ENCODE peak calls at places on chromosome X, in seven cellular contexts. One of them, this sample, is unnamed.

GRCh38 chrX:65932173-65933084 is 107.5 kb downstream of the VSIG4 start:
- DNase-seq in spleen: peak
- DNase-seq in NCI-H774: no peak
- DNase-seq in kidney tubule cell: peak
- DNase-seq in AG20443: no peak
- DNase-seq in stimulated activated CD4-positive, alpha-beta T cell treated with anti-CD3 and anti-CD28 coated beads, Interleukin-15, amount 100 ng/mL, for 1 hour: no peak
- DNase-seq in activated gamma-delta T cell treated with anti-CD3 and anti-CD28 coated beads, Interleukin-2, amount 50 U/mL, for 16 hours: no peak
- DNase-seq in this sample: no peak

GRCh38 chrX:140971385-140971784 is 31.0 kb upstream of the SPANXB1 start:
- DNase-seq in AG20443: no peak
- DNase-seq in activated gamma-delta T cell treated with anti-CD3 and anti-CD28 coated beads, Interleukin-2, amount 50 U/mL, for 16 hours: no peak
- DNase-seq in NCI-H774: no peak
- DNase-seq in spleen: no peak
- DNase-seq in kidney tubule cell: no peak
- DNase-seq in stimulated activated CD4-positive, alpha-beta T cell treated with anti-CD3 and anti-CD28 coated beads, Interleukin-15, amount 100 ng/mL, for 1 hour: no peak
- DNase-seq in this sample: no peak

GRCh38 chrX:131987252-131987651 is 35.9 kb upstream of the STK26 start:
- DNase-seq in spleen: no peak
- DNase-seq in kidney tubule cell: no peak
- DNase-seq in AG20443: no peak
- DNase-seq in stimulated activated CD4-positive, alpha-beta T cell treated with anti-CD3 and anti-CD28 coated beads, Interleukin-15, amount 100 ng/mL, for 1 hour: no peak
- DNase-seq in NCI-H774: no peak
- DNase-seq in activated gamma-delta T cell treated with anti-CD3 and anti-CD28 coated beads, Interleukin-2, amount 50 U/mL, for 16 hours: no peak
- DNase-seq in this sample: no peak

GRCh38 chrX:47991263-47992092 is 12.3 kb downstream of the ZNF182 start:
- DNase-seq in stimulated activated CD4-positive, alpha-beta T cell treated with anti-CD3 and anti-CD28 coated beads, Interleukin-15, amount 100 ng/mL, for 1 hour: no peak
- DNase-seq in spleen: no peak
- DNase-seq in NCI-H774: no peak
- DNase-seq in kidney tubule cell: peak
- DNase-seq in activated gamma-delta T cell treated with anti-CD3 and anti-CD28 coated beads, Interleukin-2, amount 50 U/mL, for 16 hours: no peak
- DNase-seq in AG20443: peak
- DNase-seq in this sample: peak

GRCh38 chrX:125289920-125290319 is 29.8 kb upstream of the TEX13C start:
- DNase-seq in AG20443: no peak
- DNase-seq in NCI-H774: no peak
- DNase-seq in spleen: no peak
- DNase-seq in kidney tubule cell: no peak
- DNase-seq in activated gamma-delta T cell treated with anti-CD3 and anti-CD28 coated beads, Interleukin-2, amount 50 U/mL, for 16 hours: no peak
- DNase-seq in stimulated activated CD4-positive, alpha-beta T cell treated with anti-CD3 and anti-CD28 coated beads, Interleukin-15, amount 100 ng/mL, for 1 hour: no peak
- DNase-seq in this sample: no peak

GRCh38 chrX:46325312-46325877 is 219.8 kb downstream of the ZNF674 start:
- DNase-seq in AG20443: peak
- DNase-seq in kidney tubule cell: peak
- DNase-seq in spleen: no peak
- DNase-seq in stimulated activated CD4-positive, alpha-beta T cell treated with anti-CD3 and anti-CD28 coated beads, Interleukin-15, amount 100 ng/mL, for 1 hour: peak
- DNase-seq in activated gamma-delta T cell treated with anti-CD3 and anti-CD28 coated beads, Interleukin-2, amount 50 U/mL, for 16 hours: peak
- DNase-seq in NCI-H774: no peak
- DNase-seq in this sample: peak

GRCh38 chrX:68252664-68253063 is 180.6 kb downstream of the OPHN1 start:
- DNase-seq in NCI-H774: no peak
- DNase-seq in activated gamma-delta T cell treated with anti-CD3 and anti-CD28 coated beads, Interleukin-2, amount 50 U/mL, for 16 hours: no peak
- DNase-seq in AG20443: no peak
- DNase-seq in spleen: no peak
- DNase-seq in kidney tubule cell: no peak
- DNase-seq in stimulated activated CD4-positive, alpha-beta T cell treated with anti-CD3 and anti-CD28 coated beads, Interleukin-15, amount 100 ng/mL, for 1 hour: no peak
- DNase-seq in this sample: no peak

GRCh38 chrX:134254511-134254910 is 17.5 kb downstream of the CCDC160 start:
- DNase-seq in kidney tubule cell: no peak
- DNase-seq in AG20443: no peak
- DNase-seq in spleen: no peak
- DNase-seq in activated gamma-delta T cell treated with anti-CD3 and anti-CD28 coated beads, Interleukin-2, amount 50 U/mL, for 16 hours: no peak
- DNase-seq in stimulated activated CD4-positive, alpha-beta T cell treated with anti-CD3 and anti-CD28 coated beads, Interleukin-15, amount 100 ng/mL, for 1 hour: no peak
- DNase-seq in NCI-H774: no peak
- DNase-seq in this sample: no peak

GRCh38 chrX:54181196-54181953 is 1.7 kb downstream of the FAM120C start:
- DNase-seq in activated gamma-delta T cell treated with anti-CD3 and anti-CD28 coated beads, Interleukin-2, amount 50 U/mL, for 16 hours: no peak
- DNase-seq in AG20443: no peak
- DNase-seq in stimulated activated CD4-positive, alpha-beta T cell treated with anti-CD3 and anti-CD28 coated beads, Interleukin-15, amount 100 ng/mL, for 1 hour: no peak
- DNase-seq in NCI-H774: no peak
- DNase-seq in kidney tubule cell: peak
- DNase-seq in spleen: no peak
- DNase-seq in this sample: no peak

GRCh38 chrX:71096702-71097032 is 1.0 kb downstream of the FOXO4 start:
- DNase-seq in AG20443: no peak
- DNase-seq in spleen: no peak
- DNase-seq in NCI-H774: no peak
- DNase-seq in kidney tubule cell: no peak
- DNase-seq in stimulated activated CD4-positive, alpha-beta T cell treated with anti-CD3 and anti-CD28 coated beads, Interleukin-15, amount 100 ng/mL, for 1 hour: no peak
- DNase-seq in activated gamma-delta T cell treated with anti-CD3 and anti-CD28 coated beads, Interleukin-2, amount 50 U/mL, for 16 hours: no peak
- DNase-seq in this sample: no peak

GRCh38 chrX:74526786-74527185 is 87.6 kb downstream of the RLIM start:
- DNase-seq in stimulated activated CD4-positive, alpha-beta T cell treated with anti-CD3 and anti-CD28 coated beads, Interleukin-15, amount 100 ng/mL, for 1 hour: no peak
- DNase-seq in AG20443: no peak
- DNase-seq in NCI-H774: no peak
- DNase-seq in kidney tubule cell: no peak
- DNase-seq in activated gamma-delta T cell treated with anti-CD3 and anti-CD28 coated beads, Interleukin-2, amount 50 U/mL, for 16 hours: no peak
- DNase-seq in spleen: no peak
- DNase-seq in this sample: no peak

GRCh38 chrX:40449956-40450701 is 130.6 kb upstream of the ATP6AP2 start:
- DNase-seq in activated gamma-delta T cell treated with anti-CD3 and anti-CD28 coated beads, Interleukin-2, amount 50 U/mL, for 16 hours: no peak
- DNase-seq in stimulated activated CD4-positive, alpha-beta T cell treated with anti-CD3 and anti-CD28 coated beads, Interleukin-15, amount 100 ng/mL, for 1 hour: no peak
- DNase-seq in spleen: no peak
- DNase-seq in NCI-H774: no peak
- DNase-seq in AG20443: no peak
- DNase-seq in kidney tubule cell: no peak
- DNase-seq in this sample: no peak